ENCODE peak calls at places on chromosome 21, in four cellular contexts. One of them, this sample, is unnamed.

GRCh38 chr21:45365608-45366241 is 39.2 kb upstream of the COL18A1 start:
- DNase-seq in endothelial cell: no peak
- DNase-seq in AG04449: peak
- DNase-seq in D721Med: no peak
- DNase-seq in this sample: no peak

GRCh38 chr21:45109831-45110492 is 35.6 kb downstream of the ADARB1 start:
- DNase-seq in endothelial cell: no peak
- DNase-seq in D721Med: no peak
- DNase-seq in AG04449: no peak
- DNase-seq in this sample: no peak

GRCh38 chr21:43667191-43667904 is 8.0 kb downstream of the RRP1B start:
- DNase-seq in endothelial cell: no peak
- DNase-seq in D721Med: no peak
- DNase-seq in AG04449: no peak
- DNase-seq in this sample: no peak

GRCh38 chr21:43645414-43645891 is 13.8 kb downstream of the HSF2BP start:
- DNase-seq in endothelial cell: peak
- DNase-seq in D721Med: no peak
- DNase-seq in AG04449: peak
- DNase-seq in this sample: no peak

GRCh38 chr21:20789696-20790095 is 208.5 kb upstream of the NCAM2 start:
- DNase-seq in D721Med: no peak
- DNase-seq in endothelial cell: no peak
- DNase-seq in AG04449: no peak
- DNase-seq in this sample: no peak

GRCh38 chr21:40714516-40714915 is 132.4 kb downstream of the DSCAM start:
- DNase-seq in endothelial cell: no peak
- DNase-seq in D721Med: no peak
- DNase-seq in AG04449: no peak
- DNase-seq in this sample: no peak

GRCh38 chr21:46119565-46120271 is 21.8 kb downstream of the COL6A2 start:
- DNase-seq in endothelial cell: no peak
- DNase-seq in AG04449: no peak
- DNase-seq in D721Med: peak
- DNase-seq in this sample: peak

GRCh38 chr21:43291347-43291950 is 122.6 kb downstream of the CRYAA start:
- DNase-seq in D721Med: no peak
- DNase-seq in endothelial cell: no peak
- DNase-seq in AG04449: no peak
- DNase-seq in this sample: no peak

GRCh38 chr21:17688912-17689874 is 76.5 kb upstream of the BTG3 start:
- DNase-seq in AG04449: no peak
- DNase-seq in endothelial cell: no peak
- DNase-seq in D721Med: no peak
- DNase-seq in this sample: no peak

GRCh38 chr21:33762798-33763572 is 120.7 kb downstream of the ITSN1 start:
- DNase-seq in AG04449: no peak
- DNase-seq in endothelial cell: no peak
- DNase-seq in D721Med: no peak
- DNase-seq in this sample: no peak

GRCh38 chr21:37371041-37371397 is 4.4 kb downstream of the DYRK1A start:
- DNase-seq in D721Med: no peak
- DNase-seq in endothelial cell: no peak
- DNase-seq in AG04449: no peak
- DNase-seq in this sample: no peak

GRCh38 chr21:38475519-38475918 is 22.8 kb downstream of the ERG start:
- DNase-seq in endothelial cell: no peak
- DNase-seq in AG04449: no peak
- DNase-seq in D721Med: no peak
- DNase-seq in this sample: no peak

GRCh38 chr21:37159053-37159776 is 86.2 kb downstream of the TTC3 start:
- DNase-seq in D721Med: no peak
- DNase-seq in endothelial cell: no peak
- DNase-seq in AG04449: no peak
- DNase-seq in this sample: no peak

GRCh38 chr21:21436012-21436545 is 437.9 kb downstream of the NCAM2 start:
- DNase-seq in endothelial cell: no peak
- DNase-seq in D721Med: no peak
- DNase-seq in AG04449: no peak
- DNase-seq in this sample: no peak

GRCh38 chr21:45129231-45129923 is 55.0 kb downstream of the ADARB1 start:
- DNase-seq in AG04449: no peak
- DNase-seq in D721Med: no peak
- DNase-seq in endothelial cell: no peak
- DNase-seq in this sample: no peak

GRCh38 chr21:29342394-29342957 is 43.8 kb downstream of the BACH1 start:
- DNase-seq in endothelial cell: no peak
- DNase-seq in D721Med: no peak
- DNase-seq in AG04449: peak
- DNase-seq in this sample: no peak

GRCh38 chr21:46182548-46183336 is 1.5 kb downstream of the SPATC1L start:
- DNase-seq in D721Med: no peak
- DNase-seq in endothelial cell: no peak
- DNase-seq in AG04449: no peak
- DNase-seq in this sample: no peak

GRCh38 chr21:44989943-44990780 is 50.3 kb downstream of the SLX9 start:
- DNase-seq in endothelial cell: no peak
- DNase-seq in AG04449: no peak
- DNase-seq in D721Med: no peak
- DNase-seq in this sample: no peak

GRCh38 chr21:33362044-33362555 is 37.3 kb downstream of the IFNAR1 start:
- DNase-seq in D721Med: no peak
- DNase-seq in endothelial cell: no peak
- DNase-seq in AG04449: no peak
- DNase-seq in this sample: no peak

GRCh38 chr21:45266518-45267389 is 20.9 kb downstream of the POFUT2 start:
- DNase-seq in endothelial cell: no peak
- DNase-seq in AG04449: peak
- DNase-seq in D721Med: no peak
- DNase-seq in this sample: no peak

GRCh38 chr21:23401278-23401677 is 2206.0 kb downstream of the MRPL39 start:
- DNase-seq in AG04449: no peak
- DNase-seq in D721Med: no peak
- DNase-seq in endothelial cell: no peak
- DNase-seq in this sample: no peak
- TF ChIP-seq CTCF in AG04449: no peak
- TF ChIP-seq CTCF in D721Med: peak
- TF ChIP-seq CTCF in endothelial cell: peak
- TF ChIP-seq CTCF in this sample: no peak

GRCh38 chr21:27173052-27173451 is 206.2 kb upstream of the ADAMTS5 start:
- DNase-seq in AG04449: no peak
- DNase-seq in endothelial cell: no peak
- DNase-seq in D721Med: no peak
- DNase-seq in this sample: no peak
- TF ChIP-seq CTCF in AG04449: no peak
- TF ChIP-seq CTCF in endothelial cell: no peak
- TF ChIP-seq CTCF in D721Med: no peak
- TF ChIP-seq CTCF in this sample: no peak

GRCh38 chr21:35603471-35603870 is 456.9 kb downstream of the SETD4 start:
- DNase-seq in AG04449: no peak
- DNase-seq in D721Med: no peak
- DNase-seq in endothelial cell: no peak
- DNase-seq in this sample: no peak
- TF ChIP-seq CTCF in AG04449: no peak
- TF ChIP-seq CTCF in D721Med: no peak
- TF ChIP-seq CTCF in endothelial cell: no peak
- TF ChIP-seq CTCF in this sample: no peak

GRCh38 chr21:30829659-30830058 is at the start of gene KRTAP7-1:
- DNase-seq in AG04449: no peak
- DNase-seq in D721Med: no peak
- DNase-seq in endothelial cell: no peak
- DNase-seq in this sample: no peak

GRCh38 chr21:30831194-30831765 is 1.7 kb upstream of the KRTAP7-1 start:
- DNase-seq in endothelial cell: peak
- DNase-seq in AG04449: no peak
- DNase-seq in D721Med: no peak
- DNase-seq in this sample: no peak
- TF ChIP-seq CTCF in endothelial cell: peak
- TF ChIP-seq CTCF in AG04449: peak
- TF ChIP-seq CTCF in D721Med: peak
- TF ChIP-seq CTCF in this sample: no peak

DNA sequence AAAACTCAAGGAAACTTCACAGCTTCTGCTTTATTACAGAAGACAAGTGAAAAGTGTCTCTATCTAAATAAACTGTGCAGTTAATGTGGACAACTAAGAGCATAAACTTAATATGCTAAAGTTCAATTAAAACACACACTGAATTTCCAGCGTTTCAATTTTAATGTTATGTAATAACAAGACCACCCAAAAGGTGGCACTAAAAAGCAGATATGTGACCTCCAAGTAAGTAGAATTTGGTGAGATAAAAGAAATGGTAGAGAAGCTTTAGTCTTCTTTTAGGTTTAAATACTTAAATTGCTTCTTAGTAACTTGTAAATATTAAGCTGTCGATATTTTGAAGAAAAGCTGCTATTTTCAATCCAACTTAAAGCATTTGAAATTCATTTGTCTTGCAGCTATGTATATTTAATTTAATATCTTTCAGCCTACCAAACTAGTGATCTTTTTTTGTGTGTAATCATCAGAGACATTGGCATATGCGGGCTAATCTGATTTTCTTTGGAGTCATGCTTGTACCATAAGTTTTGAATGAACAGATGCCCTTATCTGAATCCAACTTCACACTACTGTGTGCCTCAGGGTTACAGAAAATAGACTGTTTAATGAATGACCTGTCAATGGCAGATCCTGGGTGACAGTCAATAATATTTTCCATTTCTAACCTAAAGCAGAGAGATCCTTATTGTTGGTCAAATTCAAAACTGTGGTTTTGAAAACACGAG is 36.5 kb upstream of the ADAMTS1 start:
- DNase-seq in endothelial cell: no peak
- DNase-seq in D721Med: no peak
- DNase-seq in AG04449: no peak
- DNase-seq in this sample: no peak
- TF ChIP-seq CTCF in endothelial cell: peak
- TF ChIP-seq CTCF in D721Med: peak
- TF ChIP-seq CTCF in AG04449: peak
- TF ChIP-seq CTCF in this sample: no peak

GRCh38 chr21:39705849-39706248 is 39.1 kb upstream of the IGSF5 start:
- DNase-seq in D721Med: no peak
- DNase-seq in AG04449: no peak
- DNase-seq in endothelial cell: no peak
- DNase-seq in this sample: no peak
- TF ChIP-seq CTCF in D721Med: no peak
- TF ChIP-seq CTCF in AG04449: no peak
- TF ChIP-seq CTCF in endothelial cell: no peak
- TF ChIP-seq CTCF in this sample: no peak

DNA sequence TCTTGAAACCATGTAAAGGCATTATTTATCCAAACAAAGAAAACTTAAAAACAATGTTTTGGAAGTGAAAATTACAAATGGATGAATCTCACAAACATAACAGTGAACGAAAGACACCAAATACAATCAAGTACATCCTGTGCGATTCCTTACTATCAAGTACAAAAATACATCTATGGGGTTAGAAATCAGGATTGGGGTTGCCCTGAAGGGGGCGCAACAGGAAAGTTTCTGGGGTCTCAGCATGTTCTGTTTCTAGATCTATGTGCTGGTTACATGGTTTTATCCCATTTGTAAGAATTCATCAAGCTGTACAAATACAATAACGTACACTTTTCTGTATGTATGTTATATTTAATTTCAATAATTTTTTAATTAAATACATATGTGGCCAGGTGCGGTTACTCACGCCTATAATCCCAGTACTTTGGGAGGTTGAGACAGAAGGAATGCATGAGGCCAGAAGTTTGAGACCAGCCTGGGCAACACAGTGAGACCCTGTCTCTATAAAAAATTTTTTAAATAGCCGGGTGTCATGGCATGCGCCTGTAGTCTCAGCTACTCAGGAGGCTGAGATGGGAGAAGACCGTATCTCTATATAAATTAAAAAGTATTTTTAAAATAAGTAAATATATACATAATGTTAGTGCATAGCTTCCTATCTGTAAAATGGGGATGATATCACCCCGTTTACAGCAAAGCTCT is 121.5 kb upstream of the SOD1 start:
- DNase-seq in AG04449: no peak
- DNase-seq in D721Med: no peak
- DNase-seq in endothelial cell: peak
- DNase-seq in this sample: no peak
- TF ChIP-seq CTCF in AG04449: no peak
- TF ChIP-seq CTCF in D721Med: peak
- TF ChIP-seq CTCF in endothelial cell: peak
- TF ChIP-seq CTCF in this sample: no peak

GRCh38 chr21:42010507-42011493 is 640 bp upstream of the ZBTB21 start:
- DNase-seq in endothelial cell: peak
- DNase-seq in D721Med: no peak
- DNase-seq in AG04449: no peak
- DNase-seq in this sample: no peak
- TF ChIP-seq CTCF in endothelial cell: no peak
- TF ChIP-seq CTCF in D721Med: no peak
- TF ChIP-seq CTCF in AG04449: peak
- TF ChIP-seq CTCF in this sample: no peak

GRCh38 chr21:18801468-18801867 is 397.9 kb upstream of the TMPRSS15 start:
- DNase-seq in endothelial cell: no peak
- DNase-seq in D721Med: no peak
- DNase-seq in AG04449: no peak
- DNase-seq in this sample: no peak
- TF ChIP-seq CTCF in endothelial cell: no peak
- TF ChIP-seq CTCF in D721Med: no peak
- TF ChIP-seq CTCF in AG04449: no peak
- TF ChIP-seq CTCF in this sample: no peak

This sample was measured in omental fat pad.